ENCODE peak calls at places on chromosomes 7 and 10, in nine cellular contexts. A, Y, Q, D, F, B, K, P and S are unnamed samples.

GRCh38 chr10:75851946-75852345 is 420.5 kb downstream of the LRMDA start:
- DNase-seq in A (no peak), Y (peak; percentile 41), Q (no peak), D (no peak), F (no peak), B (no peak), K (no peak), P (no peak), S (peak; percentile 53)

GRCh38 chr7:84981038-84981601 is 205.7 kb downstream of the SEMA3D start:
- DNase-seq in A (no peak), Y (no peak), Q (no peak), D (no peak), F (no peak), B (no peak), K (no peak), P (no peak), S (no peak)

GRCh38 chr7:128814496-128814895 is 15.7 kb upstream of the FLNC start:
- DNase-seq in A (no peak), Y (no peak), Q (no peak), D (no peak), F (no peak), B (no peak), K (no peak), P (no peak), S (no peak)

GRCh38 chr7:124152859-124153692 is 120.2 kb upstream of the TMEM229A start:
- DNase-seq in A (peak; percentile 82), Y (no peak), Q (no peak), D (no peak), F (no peak), B (no peak), K (no peak), P (no peak), S (no peak)

GRCh38 chr7:109844362-109844761 is 1246.6 kb upstream of the LRRN3 start:
- DNase-seq in A (no peak), Y (no peak), Q (no peak), D (no peak), F (no peak), B (no peak), K (no peak), P (no peak), S (no peak)

GRCh38 chr10:45817130-45817859 is 30.0 kb downstream of the AGAP4 start:
- DNase-seq in A (no peak), Y (no peak), Q (no peak), D (no peak), F (no peak), B (no peak), K (no peak), P (no peak), S (peak; percentile 78)

GRCh38 chr10:124653811-124654651 is 90.1 kb downstream of the FAM53B start:
- DNase-seq in A (no peak), Y (no peak), Q (no peak), D (no peak), F (no peak), B (no peak), K (no peak), P (no peak), S (no peak)

GRCh38 chr7:27739301-27739913 is 555 bp upstream of the TAX1BP1 start:
- DNase-seq in A (peak; percentile 78), Y (no peak), Q (no peak), D (no peak), F (no peak), B (no peak), K (no peak), P (peak; percentile 0), S (no peak)

GRCh38 chr7:25967278-25968204 is 184.5 kb upstream of the NFE2L3 start:
- DNase-seq in A (no peak), Y (no peak), Q (no peak), D (no peak), F (no peak), B (no peak), K (no peak), P (no peak), S (no peak)

GRCh38 chr7:111736475-111736874 is 174.2 kb upstream of the IMMP2L start:
- DNase-seq in A (peak; percentile 25), Y (no peak), Q (no peak), D (no peak), F (no peak), B (no peak), K (no peak), P (no peak), S (no peak)

GRCh38 chr7:2570021-2570420 is 11.2 kb downstream of the IQCE start:
- DNase-seq in A (no peak), Y (no peak), Q (no peak), D (no peak), F (peak; percentile 8), B (no peak), K (no peak), P (no peak), S (no peak)

GRCh38 chr10:75508239-75508813 is 76.9 kb downstream of the LRMDA start:
- DNase-seq in A (peak; percentile 98), Y (no peak), Q (no peak), D (no peak), F (no peak), B (no peak), K (no peak), P (no peak), S (peak; percentile 37)

GRCh38 chr10:29104661-29105369 is 184.1 kb upstream of the LYZL1 start:
- DNase-seq in A (no peak), Y (no peak), Q (no peak), D (no peak), F (no peak), B (no peak), K (no peak), P (no peak), S (no peak)

GRCh38 chr10:99523251-99523773 is 9.4 kb upstream of the NKX2-3 start:
- DNase-seq in A (peak; percentile 35), Y (no peak), Q (no peak), D (no peak), F (no peak), B (no peak), K (no peak), P (no peak), S (no peak)

GRCh38 chr7:6435486-6436384 is 12.0 kb downstream of the DAGLB start:
- DNase-seq in A (peak; percentile 68), Y (peak; percentile 83), Q (peak; percentile 81), D (peak; percentile 82), F (peak; percentile 90), B (peak; percentile 85), K (peak; percentile 81), P (peak; percentile 81), S (peak; percentile 94)

GRCh38 chr7:114312649-114313048 is 102.0 kb upstream of the FOXP2 start:
- DNase-seq in A (no peak), Y (no peak), Q (no peak), D (no peak), F (no peak), B (no peak), K (no peak), P (no peak), S (no peak)

GRCh38 chr10:14114791-14115190 is 215.9 kb downstream of the FRMD4A start:
- DNase-seq in A (no peak), Y (no peak), Q (no peak), D (no peak), F (no peak), B (no peak), K (no peak), P (no peak), S (no peak)

GRCh38 chr7:30226593-30227268 is 57.7 kb upstream of the ZNRF2 start:
- DNase-seq in A (no peak), Y (no peak), Q (no peak), D (no peak), F (no peak), B (no peak), K (no peak), P (no peak), S (peak; percentile 74)

GRCh38 chr7:45656431-45656830 is 82.3 kb downstream of the ADCY1 start:
- DNase-seq in A (no peak), Y (no peak), Q (no peak), D (no peak), F (no peak), B (no peak), K (no peak), P (no peak), S (peak; percentile 50)

GRCh38 chr10:110544958-110545537 is 22.4 kb upstream of the SMC3 start:
- DNase-seq in A (peak; percentile 99), Y (no peak), Q (no peak), D (no peak), F (no peak), B (no peak), K (no peak), P (no peak), S (no peak)

GRCh38 chr10:79393221-79393923 is 46.1 kb downstream of the PPIF start:
- DNase-seq in A (no peak), Y (peak; percentile 10), Q (no peak), D (no peak), F (peak; percentile 36), B (no peak), K (no peak), P (no peak), S (no peak)

GRCh38 chr7:158567153-158567603 is 20.4 kb downstream of the PTPRN2 start:
- DNase-seq in A (no peak), Y (no peak), Q (no peak), D (no peak), F (no peak), B (no peak), K (no peak), P (no peak), S (no peak)

GRCh38 chr7:150855046-150855445 is 2.7 kb downstream of the AOC1 start:
- DNase-seq in A (no peak), Y (no peak), Q (no peak), D (no peak), F (no peak), B (peak; percentile 39), K (no peak), P (no peak), S (no peak)

GRCh38 chr7:20331231-20331880 is 656 bp downstream of the ITGB8 start:
- DNase-seq in A (no peak), Y (peak; percentile 43), Q (peak; percentile 11), D (peak; percentile 5), F (peak; percentile 57), B (peak; percentile 59), K (no peak), P (peak; percentile 25), S (no peak)

GRCh38 chr7:55405856-55406541 is 40.9 kb downstream of the LANCL2 start:
- DNase-seq in A (no peak), Y (no peak), Q (no peak), D (no peak), F (no peak), B (no peak), K (no peak), P (no peak), S (no peak)

GRCh38 chr7:52838981-52839411 is 196.4 kb upstream of the POM121L12 start:
- DNase-seq in A (no peak), Y (no peak), Q (no peak), D (no peak), F (no peak), B (no peak), K (no peak), P (no peak), S (no peak)

GRCh38 chr7:146937836-146938235 is 821.2 kb downstream of the CNTNAP2 start:
- DNase-seq in A (no peak), Y (no peak), Q (no peak), D (no peak), F (no peak), B (no peak), K (no peak), P (no peak), S (no peak)

GRCh38 chr7:36658603-36659516 is 65.4 kb downstream of the AOAH start:
- DNase-seq in A (peak; percentile 97), Y (no peak), Q (no peak), D (no peak), F (no peak), B (no peak), K (no peak), P (no peak), S (peak; percentile 90)

GRCh38 chr7:157687845-157688244 is 351.0 kb downstream of the DNAJB6 start:
- DNase-seq in A (no peak), Y (no peak), Q (no peak), D (no peak), F (no peak), B (no peak), K (no peak), P (no peak), S (no peak)